ENCODE peak calls at places on chromosomes 6 and 20, in ten cellular contexts. One of them, this sample, is unnamed.
A peak's percentile ranks its signal among the peaks of the same experiment; 100 is the strongest.

GRCh38 chr6:29676981-29677601 is 3.9 kb downstream of the ZFP57 start:
- DNase-seq in esophagus muscularis mucosa: no peak
- DNase-seq in adrenal gland: no peak
- DNase-seq in stomach: no peak
- DNase-seq in ovary: no peak
- DNase-seq in uterus: no peak
- DNase-seq in GM12878: no peak
- DNase-seq in breast epithelium: peak; percentile 40
- DNase-seq in IMR-90: no peak
- DNase-seq in testis: no peak
- DNase-seq in this sample: no peak

GRCh38 chr20:46199198-46199597 is 81.1 kb downstream of the CD40 start:
- DNase-seq in breast epithelium: no peak
- DNase-seq in testis: peak; percentile 37
- DNase-seq in uterus: no peak
- DNase-seq in GM12878: no peak
- DNase-seq in esophagus muscularis mucosa: no peak
- DNase-seq in stomach: peak; percentile 31
- DNase-seq in ovary: no peak
- DNase-seq in IMR-90: no peak
- DNase-seq in adrenal gland: peak; percentile 52
- DNase-seq in this sample: no peak

GRCh38 chr20:9359561-9360308 is 154.7 kb upstream of the LAMP5 start:
- DNase-seq in breast epithelium: no peak
- DNase-seq in adrenal gland: peak; percentile 29
- DNase-seq in testis: peak; percentile 60
- DNase-seq in stomach: peak; percentile 38
- DNase-seq in IMR-90: peak; percentile 70
- DNase-seq in esophagus muscularis mucosa: no peak
- DNase-seq in ovary: peak; percentile 49
- DNase-seq in GM12878: no peak
- DNase-seq in uterus: peak; percentile 41
- DNase-seq in this sample: peak; percentile 35

GRCh38 chr20:9578584-9578983 is 64.2 kb downstream of the LAMP5 start:
- DNase-seq in uterus: no peak
- DNase-seq in adrenal gland: no peak
- DNase-seq in IMR-90: no peak
- DNase-seq in testis: no peak
- DNase-seq in breast epithelium: no peak
- DNase-seq in esophagus muscularis mucosa: no peak
- DNase-seq in stomach: no peak
- DNase-seq in ovary: no peak
- DNase-seq in GM12878: no peak
- DNase-seq in this sample: no peak

GRCh38 chr6:107624541-107624940 is 134.6 kb downstream of the SOBP start:
- DNase-seq in esophagus muscularis mucosa: no peak
- DNase-seq in GM12878: no peak
- DNase-seq in breast epithelium: no peak
- DNase-seq in IMR-90: peak; percentile 31
- DNase-seq in testis: no peak
- DNase-seq in ovary: no peak
- DNase-seq in uterus: no peak
- DNase-seq in stomach: no peak
- DNase-seq in adrenal gland: no peak
- DNase-seq in this sample: no peak

GRCh38 chr20:48578397-48579098 is 249.3 kb downstream of the PREX1 start:
- DNase-seq in stomach: no peak
- DNase-seq in breast epithelium: no peak
- DNase-seq in adrenal gland: no peak
- DNase-seq in testis: no peak
- DNase-seq in ovary: no peak
- DNase-seq in IMR-90: no peak
- DNase-seq in esophagus muscularis mucosa: no peak
- DNase-seq in uterus: no peak
- DNase-seq in GM12878: no peak
- DNase-seq in this sample: no peak

GRCh38 chr20:58174708-58175287 is 53.7 kb downstream of the ANKRD60 start:
- DNase-seq in esophagus muscularis mucosa: no peak
- DNase-seq in adrenal gland: no peak
- DNase-seq in ovary: peak; percentile 74
- DNase-seq in GM12878: no peak
- DNase-seq in breast epithelium: no peak
- DNase-seq in IMR-90: no peak
- DNase-seq in uterus: peak; percentile 75
- DNase-seq in stomach: no peak
- DNase-seq in testis: peak; percentile 68
- DNase-seq in this sample: peak; percentile 59

GRCh38 chr6:29850011-29850553 is 22.5 kb downstream of the HLA-G start:
- DNase-seq in IMR-90: no peak
- DNase-seq in esophagus muscularis mucosa: no peak
- DNase-seq in testis: peak; percentile 54
- DNase-seq in ovary: no peak
- DNase-seq in breast epithelium: no peak
- DNase-seq in adrenal gland: no peak
- DNase-seq in uterus: no peak
- DNase-seq in stomach: peak; percentile 53
- DNase-seq in GM12878: no peak
- DNase-seq in this sample: no peak

GRCh38 chr20:64038579-64039292 is 2.8 kb downstream of the C20orf204 start:
- DNase-seq in esophagus muscularis mucosa: no peak
- DNase-seq in breast epithelium: peak; percentile 53
- DNase-seq in stomach: peak; percentile 78
- DNase-seq in adrenal gland: peak; percentile 76
- DNase-seq in ovary: peak; percentile 61
- DNase-seq in uterus: peak; percentile 62
- DNase-seq in IMR-90: peak; percentile 67
- DNase-seq in GM12878: no peak
- DNase-seq in testis: peak; percentile 68
- DNase-seq in this sample: peak; percentile 91

GRCh38 chr20:64041040-64041780 is 5.2 kb downstream of the C20orf204 start:
- DNase-seq in IMR-90: no peak
- DNase-seq in esophagus muscularis mucosa: no peak
- DNase-seq in uterus: no peak
- DNase-seq in ovary: no peak
- DNase-seq in stomach: no peak
- DNase-seq in testis: no peak
- DNase-seq in adrenal gland: no peak
- DNase-seq in breast epithelium: no peak
- DNase-seq in GM12878: no peak
- DNase-seq in this sample: no peak

GRCh38 chr20:64039293-64040160 is 3.5 kb downstream of the C20orf204 start:
- DNase-seq in IMR-90: no peak
- DNase-seq in testis: no peak
- DNase-seq in ovary: no peak
- DNase-seq in GM12878: no peak
- DNase-seq in stomach: no peak
- DNase-seq in uterus: no peak
- DNase-seq in breast epithelium: no peak
- DNase-seq in adrenal gland: no peak
- DNase-seq in esophagus muscularis mucosa: no peak
- DNase-seq in this sample: no peak

GRCh38 chr20:64041781-64042771 is 6.1 kb downstream of the C20orf204 start:
- DNase-seq in ovary: no peak
- DNase-seq in IMR-90: no peak
- DNase-seq in adrenal gland: no peak
- DNase-seq in uterus: no peak
- DNase-seq in breast epithelium: no peak
- DNase-seq in GM12878: no peak
- DNase-seq in stomach: no peak
- DNase-seq in esophagus muscularis mucosa: no peak
- DNase-seq in testis: no peak
- DNase-seq in this sample: no peak

DNA sequence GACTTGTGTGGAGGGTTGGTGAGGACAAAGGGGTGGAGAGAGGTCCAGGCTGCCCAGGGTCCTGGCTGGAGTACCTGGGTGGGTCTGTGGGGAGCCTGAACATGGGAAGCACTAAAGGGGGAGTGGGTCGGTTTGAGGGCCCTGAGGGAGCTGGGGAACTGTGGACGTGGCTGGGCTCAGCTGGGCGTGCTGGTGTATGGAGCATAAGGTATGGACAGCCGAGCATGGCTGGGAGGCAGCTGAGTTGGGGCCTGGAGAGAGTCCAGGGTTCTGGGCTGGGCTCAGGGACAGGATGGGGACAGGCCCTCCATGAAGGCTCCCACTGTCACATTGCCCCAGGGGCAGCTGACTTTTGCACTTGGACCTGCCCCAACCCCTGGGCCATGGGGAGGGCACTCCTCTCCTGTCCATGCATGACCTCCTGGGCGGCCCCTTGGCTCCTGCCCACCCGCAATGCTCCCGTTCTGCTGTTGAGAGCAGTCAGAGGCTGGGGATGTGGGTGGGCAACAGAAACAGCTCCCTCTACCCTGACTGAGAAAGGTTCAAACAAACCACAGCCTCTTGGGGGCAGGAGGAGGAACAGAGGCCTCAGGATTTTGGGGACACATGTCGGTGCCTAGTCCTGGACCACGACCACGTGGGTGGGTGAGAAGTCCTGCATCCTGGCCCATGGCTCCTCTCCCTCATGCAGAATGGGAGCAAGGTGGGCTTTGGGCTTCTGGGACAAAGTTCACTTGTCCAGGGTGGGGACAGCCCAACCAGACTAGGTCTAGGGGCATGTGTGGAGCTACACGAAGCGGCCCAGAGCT is 4.5 kb downstream of the C20orf204 start:
- DNase-seq in stomach: no peak
- DNase-seq in GM12878: no peak
- DNase-seq in IMR-90: no peak
- DNase-seq in breast epithelium: no peak
- DNase-seq in adrenal gland: no peak
- DNase-seq in esophagus muscularis mucosa: no peak
- DNase-seq in testis: no peak
- DNase-seq in ovary: no peak
- DNase-seq in uterus: no peak
- DNase-seq in this sample: no peak
- H3K27me3 ChIP-seq in stomach: peaks cover 72% of the 10 kb centered on the region
- H3K27me3 ChIP-seq in GM12878: no peaks in the 10 kb centered on the region
- H3K27me3 ChIP-seq in IMR-90: peaks cover 50% of the 10 kb centered on the region
- H3K27me3 ChIP-seq in breast epithelium: peaks cover 22% of the 10 kb centered on the region
- H3K27me3 ChIP-seq in adrenal gland: peaks cover 21% of the 10 kb centered on the region
- H3K27me3 ChIP-seq in esophagus muscularis mucosa: peaks cover 63% of the 10 kb centered on the region
- H3K27me3 ChIP-seq in testis: no peaks in the 10 kb centered on the region
- H3K27me3 ChIP-seq in ovary: peaks cover 2% of the 10 kb centered on the region
- H3K27me3 ChIP-seq in uterus: peaks cover 42% of the 10 kb centered on the region
- H3K27me3 ChIP-seq in this sample: peaks cover 57% of the 10 kb centered on the region

DNA sequence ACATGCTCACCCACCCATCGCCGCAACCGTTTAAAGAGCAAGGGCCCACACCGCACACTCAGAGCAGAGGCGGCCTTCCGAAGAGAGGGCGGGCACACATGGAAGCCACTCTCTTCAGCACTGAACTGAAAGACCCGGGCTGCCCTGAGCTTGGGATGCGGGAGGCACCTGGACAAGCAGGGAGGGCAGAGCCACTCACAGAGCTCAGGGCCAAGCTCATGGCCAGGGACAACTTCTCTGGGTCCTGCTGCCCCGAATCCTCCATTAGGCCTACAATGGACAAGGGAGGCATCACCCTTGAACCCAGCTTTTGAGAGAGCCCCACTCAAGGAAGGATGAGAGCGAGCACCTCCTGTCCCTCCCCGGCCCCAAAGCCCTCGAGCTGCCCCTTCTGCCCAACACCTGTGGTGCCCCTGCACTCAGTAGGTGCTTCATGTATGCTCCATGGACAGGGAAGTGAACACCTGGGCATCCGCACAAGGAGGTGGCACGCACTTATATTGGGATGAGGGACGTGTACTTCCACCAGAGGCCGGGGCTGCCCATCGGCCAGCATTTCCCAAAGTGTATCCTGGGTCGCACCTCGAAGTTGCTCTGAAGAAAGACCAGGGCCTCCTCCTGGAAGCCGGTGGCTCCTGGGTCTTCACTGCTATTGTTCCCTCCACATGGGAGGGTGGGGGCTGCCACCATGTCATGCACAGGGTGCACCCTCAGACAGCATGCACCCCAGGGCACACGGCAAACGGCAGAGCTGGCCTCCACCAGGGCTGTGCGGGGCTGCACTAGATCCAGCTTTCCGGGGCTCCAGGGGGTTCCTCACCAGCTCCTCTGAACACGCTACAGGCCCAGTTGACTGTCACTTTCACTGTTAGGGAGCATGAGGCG is 50.2 kb downstream of the YTHDF1 start:
- DNase-seq in testis: no peak
- DNase-seq in stomach: no peak
- DNase-seq in uterus: no peak
- DNase-seq in esophagus muscularis mucosa: no peak
- DNase-seq in ovary: no peak
- DNase-seq in IMR-90: no peak
- DNase-seq in GM12878: no peak
- DNase-seq in breast epithelium: no peak
- DNase-seq in adrenal gland: no peak
- DNase-seq in this sample: no peak
- TF ChIP-seq POLR2A in testis: no peak
- TF ChIP-seq POLR2A in stomach: no peak
- TF ChIP-seq POLR2A in uterus: no peak
- TF ChIP-seq POLR2A in esophagus muscularis mucosa: no peak
- TF ChIP-seq POLR2A in ovary: no peak
- TF ChIP-seq POLR2A in IMR-90: no peak
- TF ChIP-seq POLR2A in GM12878: no peak
- TF ChIP-seq POLR2A in breast epithelium: no peak
- TF ChIP-seq POLR2A in adrenal gland: no peak
- TF ChIP-seq POLR2A in this sample: no peak

DNA sequence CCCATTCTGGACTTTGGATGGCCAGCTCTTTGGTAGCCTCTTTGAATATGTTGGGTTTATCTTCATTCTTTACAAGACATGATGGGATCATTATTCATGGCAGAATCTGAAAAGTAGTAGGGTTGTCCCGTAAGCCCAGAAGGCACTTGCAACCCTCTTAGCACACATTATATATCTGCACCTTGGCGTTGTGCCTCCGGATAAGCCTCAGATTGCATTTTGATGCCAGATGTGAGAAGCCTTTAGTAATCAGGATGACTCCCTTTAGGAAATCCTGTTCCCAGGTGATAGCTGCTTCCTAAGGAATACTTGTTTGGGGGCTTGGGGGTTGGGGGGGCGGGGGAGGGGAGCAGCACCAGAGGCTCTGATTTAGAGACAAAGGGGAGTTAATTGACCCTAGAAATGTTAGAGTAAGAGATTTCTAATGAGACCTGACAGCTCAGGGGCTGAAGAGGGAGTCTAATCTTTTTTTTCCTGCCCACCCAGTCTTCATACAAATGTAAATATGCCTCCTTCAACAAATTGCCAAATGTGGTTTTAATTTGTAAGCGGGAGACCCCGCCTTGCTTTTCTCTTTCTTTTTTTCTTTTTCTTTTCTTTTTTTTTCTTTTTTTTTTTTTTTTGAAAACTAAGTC is 55.1 kb downstream of the JAG1 start:
- DNase-seq in ovary: no peak
- DNase-seq in uterus: no peak
- DNase-seq in breast epithelium: no peak
- DNase-seq in stomach: no peak
- DNase-seq in adrenal gland: no peak
- DNase-seq in IMR-90: no peak
- DNase-seq in esophagus muscularis mucosa: no peak
- DNase-seq in testis: no peak
- DNase-seq in GM12878: no peak
- DNase-seq in this sample: no peak
- H3K4me3 ChIP-seq in ovary: no peak overlapping the region
- H3K4me3 ChIP-seq in uterus: no peak overlapping the region
- H3K4me3 ChIP-seq in breast epithelium: no peak overlapping the region
- H3K4me3 ChIP-seq in stomach: no peak overlapping the region
- H3K4me3 ChIP-seq in adrenal gland: no peak overlapping the region
- H3K4me3 ChIP-seq in IMR-90: no peak overlapping the region
- H3K4me3 ChIP-seq in esophagus muscularis mucosa: no peak overlapping the region
- H3K4me3 ChIP-seq in testis: no peak overlapping the region
- H3K4me3 ChIP-seq in GM12878: no peak overlapping the region
- H3K4me3 ChIP-seq in this sample: no peak overlapping the region

DNA sequence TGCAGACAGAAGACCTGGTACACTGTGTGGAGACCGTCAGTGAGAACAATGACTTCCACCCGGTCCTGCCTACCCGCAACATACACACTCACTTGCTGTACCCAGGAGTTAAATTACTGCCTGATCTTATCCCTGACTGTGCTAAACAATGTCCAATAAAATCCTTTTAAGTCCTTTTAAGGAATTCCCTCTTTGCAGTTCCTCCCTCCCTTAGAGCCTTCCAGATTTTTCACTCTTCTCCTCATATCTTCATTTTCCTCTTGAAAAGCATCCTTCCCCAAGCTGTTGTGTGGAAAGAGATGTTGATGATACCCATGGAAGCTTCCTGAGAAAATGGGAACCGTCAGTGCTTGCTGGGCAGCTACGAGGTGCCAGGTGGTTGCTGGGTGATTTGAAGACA is 3.4 kb upstream of the KCNG1 start:
- DNase-seq in uterus: no peak
- DNase-seq in breast epithelium: no peak
- DNase-seq in IMR-90: no peak
- DNase-seq in ovary: no peak
- DNase-seq in adrenal gland: no peak
- DNase-seq in esophagus muscularis mucosa: no peak
- DNase-seq in testis: no peak
- DNase-seq in GM12878: no peak
- DNase-seq in stomach: no peak
- DNase-seq in this sample: no peak
- H3K27me3 ChIP-seq in uterus: no peaks in the 10 kb centered on the region
- H3K27me3 ChIP-seq in breast epithelium: peaks cover 80% of the 10 kb centered on the region
- H3K27me3 ChIP-seq in IMR-90: peaks cover 26% of the 10 kb centered on the region
- H3K27me3 ChIP-seq in ovary: no peaks in the 10 kb centered on the region
- H3K27me3 ChIP-seq in adrenal gland: peaks cover 52% of the 10 kb centered on the region
- H3K27me3 ChIP-seq in esophagus muscularis mucosa: peaks cover 20% of the 10 kb centered on the region
- H3K27me3 ChIP-seq in testis: no peaks in the 10 kb centered on the region
- H3K27me3 ChIP-seq in GM12878: peaks cover 15% of the 10 kb centered on the region
- H3K27me3 ChIP-seq in stomach: peaks cover 63% of the 10 kb centered on the region
- H3K27me3 ChIP-seq in this sample: peaks cover 76% of the 10 kb centered on the region